ENCODE peak calls at places on chromosomes 12 and 14, in five cellular contexts. One of them, this sample, is unnamed.

GRCh38 chr14:63928744-63929174 is 76.0 kb downstream of the SYNE2 start:
- DNase-seq in stimulated activated CD8-positive, alpha-beta memory T cell treated with anti-CD3 and anti-CD28 coated beads, Interleukin-7, amount 100 ng/mL, for 4 hours: no peak
- DNase-seq in pancreas: no peak
- DNase-seq in stomach: no peak
- DNase-seq in GM23248: no peak
- DNase-seq in this sample: no peak

GRCh38 chr12:120206228-120206627 is 5.3 kb upstream of the RPLP0 start:
- DNase-seq in stimulated activated CD8-positive, alpha-beta memory T cell treated with anti-CD3 and anti-CD28 coated beads, Interleukin-7, amount 100 ng/mL, for 4 hours: no peak
- DNase-seq in GM23248: no peak
- DNase-seq in pancreas: no peak
- DNase-seq in stomach: no peak
- DNase-seq in this sample: no peak

GRCh38 chr12:120196363-120196762 is 1.8 kb upstream of the GCN1 start:
- DNase-seq in stomach: no peak
- DNase-seq in pancreas: no peak
- DNase-seq in stimulated activated CD8-positive, alpha-beta memory T cell treated with anti-CD3 and anti-CD28 coated beads, Interleukin-7, amount 100 ng/mL, for 4 hours: no peak
- DNase-seq in GM23248: no peak
- DNase-seq in this sample: peak; percentile 31

GRCh38 chr14:41350476-41350875 is 256.2 kb upstream of the LRFN5 start:
- DNase-seq in GM23248: no peak
- DNase-seq in stimulated activated CD8-positive, alpha-beta memory T cell treated with anti-CD3 and anti-CD28 coated beads, Interleukin-7, amount 100 ng/mL, for 4 hours: no peak
- DNase-seq in pancreas: no peak
- DNase-seq in stomach: no peak
- DNase-seq in this sample: no peak

GRCh38 chr12:84913151-84913550 is 552 bp upstream of the SLC6A15 start:
- DNase-seq in stimulated activated CD8-positive, alpha-beta memory T cell treated with anti-CD3 and anti-CD28 coated beads, Interleukin-7, amount 100 ng/mL, for 4 hours: no peak
- DNase-seq in GM23248: no peak
- DNase-seq in pancreas: no peak
- DNase-seq in stomach: no peak
- DNase-seq in this sample: peak; percentile 54

GRCh38 chr12:84046869-84047268 is 865.7 kb downstream of the SLC6A15 start:
- DNase-seq in pancreas: no peak
- DNase-seq in stomach: no peak
- DNase-seq in GM23248: peak; percentile 7
- DNase-seq in stimulated activated CD8-positive, alpha-beta memory T cell treated with anti-CD3 and anti-CD28 coated beads, Interleukin-7, amount 100 ng/mL, for 4 hours: no peak
- DNase-seq in this sample: no peak

GRCh38 chr14:54187439-54187838 is 209.4 kb upstream of the CDKN3 start:
- DNase-seq in stimulated activated CD8-positive, alpha-beta memory T cell treated with anti-CD3 and anti-CD28 coated beads, Interleukin-7, amount 100 ng/mL, for 4 hours: no peak
- DNase-seq in pancreas: no peak
- DNase-seq in stomach: no peak
- DNase-seq in GM23248: no peak
- DNase-seq in this sample: no peak

GRCh38 chr12:25135531-25136154 is 59.3 kb downstream of the DNAI7 start:
- DNase-seq in stimulated activated CD8-positive, alpha-beta memory T cell treated with anti-CD3 and anti-CD28 coated beads, Interleukin-7, amount 100 ng/mL, for 4 hours: no peak
- DNase-seq in pancreas: no peak
- DNase-seq in stomach: no peak
- DNase-seq in GM23248: no peak
- DNase-seq in this sample: peak; percentile 6

GRCh38 chr12:127811988-127812387 is 455.0 kb upstream of the TMEM132C start:
- DNase-seq in stomach: no peak
- DNase-seq in GM23248: peak; percentile 94
- DNase-seq in stimulated activated CD8-positive, alpha-beta memory T cell treated with anti-CD3 and anti-CD28 coated beads, Interleukin-7, amount 100 ng/mL, for 4 hours: no peak
- DNase-seq in pancreas: no peak
- DNase-seq in this sample: no peak

GRCh38 chr14:75673345-75673744 is 12.3 kb downstream of the TTLL5 start:
- DNase-seq in stomach: no peak
- DNase-seq in stimulated activated CD8-positive, alpha-beta memory T cell treated with anti-CD3 and anti-CD28 coated beads, Interleukin-7, amount 100 ng/mL, for 4 hours: no peak
- DNase-seq in GM23248: no peak
- DNase-seq in pancreas: no peak
- DNase-seq in this sample: no peak

GRCh38 chr12:50103767-50104321 is at the start of gene GPD1:
- DNase-seq in GM23248: peak; percentile 78
- DNase-seq in pancreas: peak; percentile 81
- DNase-seq in stomach: peak; percentile 90
- DNase-seq in stimulated activated CD8-positive, alpha-beta memory T cell treated with anti-CD3 and anti-CD28 coated beads, Interleukin-7, amount 100 ng/mL, for 4 hours: no peak
- DNase-seq in this sample: peak; percentile 57

GRCh38 chr12:71639341-71639760 is 24.3 kb downstream of the ZFC3H1 start:
- DNase-seq in stomach: no peak
- DNase-seq in pancreas: no peak
- DNase-seq in stimulated activated CD8-positive, alpha-beta memory T cell treated with anti-CD3 and anti-CD28 coated beads, Interleukin-7, amount 100 ng/mL, for 4 hours: no peak
- DNase-seq in GM23248: peak; percentile 17
- DNase-seq in this sample: peak; percentile 59

GRCh38 chr14:61562321-61563161 is 132.8 kb upstream of the HIF1A start:
- DNase-seq in pancreas: peak; percentile 69
- DNase-seq in GM23248: peak; percentile 100
- DNase-seq in stimulated activated CD8-positive, alpha-beta memory T cell treated with anti-CD3 and anti-CD28 coated beads, Interleukin-7, amount 100 ng/mL, for 4 hours: peak; percentile 19
- DNase-seq in stomach: no peak
- DNase-seq in this sample: peak; percentile 100

GRCh38 chr14:31560759-31561154 is 447 bp upstream of the NUBPL start:
- DNase-seq in pancreas: no peak
- DNase-seq in stimulated activated CD8-positive, alpha-beta memory T cell treated with anti-CD3 and anti-CD28 coated beads, Interleukin-7, amount 100 ng/mL, for 4 hours: no peak
- DNase-seq in GM23248: no peak
- DNase-seq in stomach: no peak
- DNase-seq in this sample: peak; percentile 17

GRCh38 chr12:48024735-48025134 is 20.5 kb upstream of the COL2A1 start:
- DNase-seq in GM23248: no peak
- DNase-seq in stomach: no peak
- DNase-seq in stimulated activated CD8-positive, alpha-beta memory T cell treated with anti-CD3 and anti-CD28 coated beads, Interleukin-7, amount 100 ng/mL, for 4 hours: no peak
- DNase-seq in pancreas: no peak
- DNase-seq in this sample: no peak

GRCh38 chr12:11015775-11016430 is 6.5 kb downstream of the TAS2R19 start:
- DNase-seq in pancreas: no peak
- DNase-seq in stomach: no peak
- DNase-seq in stimulated activated CD8-positive, alpha-beta memory T cell treated with anti-CD3 and anti-CD28 coated beads, Interleukin-7, amount 100 ng/mL, for 4 hours: no peak
- DNase-seq in GM23248: no peak
- DNase-seq in this sample: no peak

GRCh38 chr12:94182971-94183701 is 34.8 kb downstream of the PLXNC1 start:
- DNase-seq in stomach: no peak
- DNase-seq in GM23248: no peak
- DNase-seq in pancreas: no peak
- DNase-seq in stimulated activated CD8-positive, alpha-beta memory T cell treated with anti-CD3 and anti-CD28 coated beads, Interleukin-7, amount 100 ng/mL, for 4 hours: no peak
- DNase-seq in this sample: no peak

GRCh38 chr12:43347026-43347425 is 205.0 kb downstream of the ADAMTS20 start:
- DNase-seq in stimulated activated CD8-positive, alpha-beta memory T cell treated with anti-CD3 and anti-CD28 coated beads, Interleukin-7, amount 100 ng/mL, for 4 hours: no peak
- DNase-seq in stomach: no peak
- DNase-seq in pancreas: no peak
- DNase-seq in GM23248: no peak
- DNase-seq in this sample: no peak

GRCh38 chr12:85949253-85949652 is 75.2 kb downstream of the NTS start:
- DNase-seq in stomach: no peak
- DNase-seq in pancreas: no peak
- DNase-seq in stimulated activated CD8-positive, alpha-beta memory T cell treated with anti-CD3 and anti-CD28 coated beads, Interleukin-7, amount 100 ng/mL, for 4 hours: no peak
- DNase-seq in GM23248: no peak
- DNase-seq in this sample: no peak

GRCh38 chr14:68547305-68548193 is 245.3 kb downstream of the ZFP36L1 start:
- DNase-seq in stomach: peak; percentile 41
- DNase-seq in pancreas: no peak
- DNase-seq in GM23248: peak; percentile 96
- DNase-seq in stimulated activated CD8-positive, alpha-beta memory T cell treated with anti-CD3 and anti-CD28 coated beads, Interleukin-7, amount 100 ng/mL, for 4 hours: no peak
- DNase-seq in this sample: peak; percentile 98

GRCh38 chr14:71645656-71646055 is 286.6 kb upstream of the RGS6 start:
- DNase-seq in stimulated activated CD8-positive, alpha-beta memory T cell treated with anti-CD3 and anti-CD28 coated beads, Interleukin-7, amount 100 ng/mL, for 4 hours: no peak
- DNase-seq in stomach: no peak
- DNase-seq in GM23248: peak; percentile 93
- DNase-seq in pancreas: no peak
- DNase-seq in this sample: peak; percentile 51

GRCh38 chr12:24880732-24881131 is 68.2 kb downstream of the BCAT1 start:
- DNase-seq in stomach: no peak
- DNase-seq in pancreas: peak; percentile 41
- DNase-seq in GM23248: no peak
- DNase-seq in stimulated activated CD8-positive, alpha-beta memory T cell treated with anti-CD3 and anti-CD28 coated beads, Interleukin-7, amount 100 ng/mL, for 4 hours: no peak
- DNase-seq in this sample: no peak

GRCh38 chr12:21301-22189 is 45.0 kb upstream of the IQSEC3 start:
- DNase-seq in pancreas: peak; percentile 8
- DNase-seq in stomach: no peak
- DNase-seq in GM23248: no peak
- DNase-seq in stimulated activated CD8-positive, alpha-beta memory T cell treated with anti-CD3 and anti-CD28 coated beads, Interleukin-7, amount 100 ng/mL, for 4 hours: no peak
- DNase-seq in this sample: no peak

GRCh38 chr12:75208851-75209781 is 523 bp downstream of the KCNC2 start:
- DNase-seq in stimulated activated CD8-positive, alpha-beta memory T cell treated with anti-CD3 and anti-CD28 coated beads, Interleukin-7, amount 100 ng/mL, for 4 hours: no peak
- DNase-seq in GM23248: peak; percentile 51
- DNase-seq in pancreas: peak; percentile 12
- DNase-seq in stomach: no peak
- DNase-seq in this sample: peak; percentile 48

GRCh38 chr12:113463746-113464743 is 7.6 kb downstream of the LHX5 start:
- DNase-seq in GM23248: peak; percentile 39
- DNase-seq in pancreas: no peak
- DNase-seq in stomach: no peak
- DNase-seq in stimulated activated CD8-positive, alpha-beta memory T cell treated with anti-CD3 and anti-CD28 coated beads, Interleukin-7, amount 100 ng/mL, for 4 hours: no peak
- DNase-seq in this sample: no peak